ENCODE peak calls at places on chromosomes 11 and 22, in eight cellular contexts. One of them, this sample, is unnamed.

GRCh38 chr11:128492461-128492860 is 94.9 kb downstream of the ETS1 start:
- DNase-seq in K562: no peak
- DNase-seq in A549: no peak
- DNase-seq in Peyer's patch: no peak
- DNase-seq in GM12891: no peak
- DNase-seq in adrenal gland: no peak
- DNase-seq in IMR-90: peak
- DNase-seq in ovary: no peak
- DNase-seq in this sample: no peak

GRCh38 chr22:30806391-30806861 is 111.8 kb downstream of the OSBP2 start:
- DNase-seq in K562: no peak
- DNase-seq in A549: peak
- DNase-seq in Peyer's patch: no peak
- DNase-seq in GM12891: no peak
- DNase-seq in adrenal gland: no peak
- DNase-seq in IMR-90: peak
- DNase-seq in ovary: no peak
- DNase-seq in this sample: no peak

GRCh38 chr11:100914415-100914814 is 215.2 kb downstream of the PGR start:
- DNase-seq in K562: no peak
- DNase-seq in A549: no peak
- DNase-seq in Peyer's patch: no peak
- DNase-seq in GM12891: no peak
- DNase-seq in adrenal gland: no peak
- DNase-seq in IMR-90: no peak
- DNase-seq in ovary: no peak
- DNase-seq in this sample: no peak

GRCh38 chr11:122215244-122215992 is 99.4 kb upstream of the BLID start:
- DNase-seq in K562: peak
- DNase-seq in A549: peak
- DNase-seq in Peyer's patch: peak
- DNase-seq in GM12891: peak
- DNase-seq in adrenal gland: peak
- DNase-seq in IMR-90: peak
- DNase-seq in ovary: peak
- DNase-seq in this sample: peak

GRCh38 chr11:61532136-61533038 is 23.8 kb downstream of the LRRC10B start:
- DNase-seq in K562: peak
- DNase-seq in A549: peak
- DNase-seq in Peyer's patch: no peak
- DNase-seq in GM12891: peak
- DNase-seq in adrenal gland: no peak
- DNase-seq in IMR-90: no peak
- DNase-seq in ovary: no peak
- DNase-seq in this sample: peak

GRCh38 chr11:87007938-87008337 is 29.8 kb upstream of the TMEM135 start:
- DNase-seq in K562: no peak
- DNase-seq in A549: no peak
- DNase-seq in Peyer's patch: no peak
- DNase-seq in GM12891: no peak
- DNase-seq in adrenal gland: no peak
- DNase-seq in IMR-90: peak
- DNase-seq in ovary: no peak
- DNase-seq in this sample: no peak

GRCh38 chr11:58805065-58805464 is 39.4 kb downstream of the GLYATL2 start:
- DNase-seq in K562: no peak
- DNase-seq in A549: no peak
- DNase-seq in Peyer's patch: no peak
- DNase-seq in GM12891: no peak
- DNase-seq in adrenal gland: no peak
- DNase-seq in IMR-90: peak
- DNase-seq in ovary: no peak
- DNase-seq in this sample: no peak

GRCh38 chr11:8811571-8811970 is 99.4 kb upstream of the AKIP1 start:
- DNase-seq in K562: no peak
- DNase-seq in A549: no peak
- DNase-seq in Peyer's patch: no peak
- DNase-seq in GM12891: no peak
- DNase-seq in adrenal gland: no peak
- DNase-seq in IMR-90: peak
- DNase-seq in ovary: no peak
- DNase-seq in this sample: no peak

GRCh38 chr22:47325249-47325648 is 562.8 kb downstream of the TBC1D22A start:
- DNase-seq in K562: no peak
- DNase-seq in A549: no peak
- DNase-seq in Peyer's patch: no peak
- DNase-seq in GM12891: no peak
- DNase-seq in adrenal gland: no peak
- DNase-seq in IMR-90: no peak
- DNase-seq in ovary: no peak
- DNase-seq in this sample: no peak

GRCh38 chr22:49629024-49629570 is 198.6 kb downstream of the BRD1 start:
- DNase-seq in K562: no peak
- DNase-seq in A549: no peak
- DNase-seq in Peyer's patch: no peak
- DNase-seq in GM12891: no peak
- DNase-seq in adrenal gland: no peak
- DNase-seq in IMR-90: no peak
- DNase-seq in ovary: no peak
- DNase-seq in this sample: peak

GRCh38 chr22:24521791-24522245 is 26.7 kb downstream of the UPB1 start:
- DNase-seq in K562: no peak
- DNase-seq in A549: peak
- DNase-seq in Peyer's patch: peak
- DNase-seq in GM12891: no peak
- DNase-seq in adrenal gland: no peak
- DNase-seq in IMR-90: peak
- DNase-seq in ovary: no peak
- DNase-seq in this sample: no peak

GRCh38 chr22:21679383-21679782 is 13.6 kb downstream of the PPIL2 start:
- DNase-seq in K562: no peak
- DNase-seq in A549: no peak
- DNase-seq in Peyer's patch: no peak
- DNase-seq in GM12891: no peak
- DNase-seq in adrenal gland: no peak
- DNase-seq in IMR-90: no peak
- DNase-seq in ovary: no peak
- DNase-seq in this sample: no peak

GRCh38 chr22:21680830-21681565 is 15.2 kb downstream of the PPIL2 start:
- DNase-seq in K562: peak
- DNase-seq in A549: no peak
- DNase-seq in Peyer's patch: no peak
- DNase-seq in GM12891: no peak
- DNase-seq in adrenal gland: no peak
- DNase-seq in IMR-90: no peak
- DNase-seq in ovary: no peak
- DNase-seq in this sample: no peak

GRCh38 chr22:21674611-21675010 is 8.8 kb downstream of the PPIL2 start:
- DNase-seq in K562: no peak
- DNase-seq in A549: no peak
- DNase-seq in Peyer's patch: no peak
- DNase-seq in GM12891: no peak
- DNase-seq in adrenal gland: no peak
- DNase-seq in IMR-90: no peak
- DNase-seq in ovary: no peak
- DNase-seq in this sample: no peak

GRCh38 chr22:21681566-21682370 is 16.0 kb downstream of the PPIL2 start:
- DNase-seq in K562: peak
- DNase-seq in A549: no peak
- DNase-seq in Peyer's patch: no peak
- DNase-seq in GM12891: no peak
- DNase-seq in adrenal gland: no peak
- DNase-seq in IMR-90: no peak
- DNase-seq in ovary: no peak
- DNase-seq in this sample: no peak

DNA sequence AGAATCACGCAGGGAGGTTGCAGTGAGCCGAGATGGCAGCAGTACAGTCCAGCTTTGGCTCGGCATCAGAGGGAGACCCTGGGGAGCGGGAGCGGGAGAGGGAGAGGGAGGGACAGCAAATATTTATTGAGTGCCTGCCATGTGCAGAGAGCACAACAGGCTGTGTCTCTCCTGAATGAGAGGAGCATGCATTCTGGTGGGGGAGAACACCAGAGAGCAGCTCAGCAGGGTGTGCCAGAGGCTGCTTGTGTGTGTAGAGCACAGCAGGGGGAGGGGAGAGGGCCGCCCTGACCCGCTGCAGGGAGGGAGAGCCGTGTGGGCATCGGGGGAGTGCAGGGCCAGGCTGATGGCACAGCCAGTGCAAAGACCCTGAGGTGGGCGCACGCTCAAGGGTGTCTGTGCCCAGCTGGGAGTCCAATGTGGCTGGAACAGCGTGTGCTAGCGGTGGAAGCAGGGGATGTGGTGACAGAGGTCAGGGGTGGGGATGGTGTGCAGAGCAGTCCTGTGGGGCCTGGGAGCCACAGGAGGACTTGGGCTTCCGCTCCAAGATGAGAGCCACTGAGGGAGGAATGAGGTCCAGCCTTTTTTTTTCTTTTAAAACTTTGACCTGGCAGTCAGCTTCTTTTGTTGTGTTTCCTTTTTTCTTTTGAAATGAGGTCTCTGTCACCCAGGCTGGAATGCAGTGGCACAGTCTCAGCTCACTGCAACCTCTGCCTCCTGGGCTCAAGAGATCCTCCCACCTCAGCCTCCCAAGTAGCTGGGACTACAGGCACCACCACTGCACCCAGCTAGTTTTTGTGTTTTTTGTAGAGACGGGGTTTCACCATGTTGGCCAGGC is 12.0 kb downstream of the PPIL2 start:
- DNase-seq in K562: no peak
- DNase-seq in A549: no peak
- DNase-seq in Peyer's patch: no peak
- DNase-seq in GM12891: no peak
- DNase-seq in adrenal gland: no peak
- DNase-seq in IMR-90: no peak
- DNase-seq in ovary: no peak
- DNase-seq in this sample: peak
- TF ChIP-seq POLR2A in K562: peak
- TF ChIP-seq POLR2A in A549: no peak
- TF ChIP-seq POLR2A in Peyer's patch: no peak
- TF ChIP-seq POLR2A in GM12891: no peak
- TF ChIP-seq POLR2A in adrenal gland: no peak
- TF ChIP-seq POLR2A in IMR-90: no peak
- TF ChIP-seq POLR2A in ovary: no peak
- TF ChIP-seq POLR2A in this sample: no peak

DNA sequence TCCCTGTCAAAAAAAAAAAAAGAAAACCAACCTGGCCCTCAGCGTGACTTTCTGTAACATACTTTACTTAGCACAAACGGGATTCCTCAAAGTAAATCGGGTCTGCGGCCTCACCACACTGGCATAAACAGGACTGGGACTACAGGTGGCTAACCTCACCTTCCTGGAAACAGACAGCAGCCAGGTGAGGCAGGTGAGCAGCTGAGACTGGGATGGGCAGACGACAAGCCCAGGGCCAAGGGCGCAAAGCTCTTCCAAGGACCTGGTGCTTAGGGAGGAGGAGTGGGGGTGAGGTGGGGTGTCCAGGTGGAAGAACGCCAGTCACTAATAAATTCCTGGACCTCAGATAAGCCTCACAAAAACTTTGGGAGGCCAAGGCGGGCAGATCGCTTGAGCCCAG is 15.0 kb downstream of the CPT1A start:
- DNase-seq in K562: no peak
- DNase-seq in A549: no peak
- DNase-seq in Peyer's patch: no peak
- DNase-seq in GM12891: no peak
- DNase-seq in adrenal gland: no peak
- DNase-seq in IMR-90: no peak
- DNase-seq in ovary: no peak
- DNase-seq in this sample: no peak
- TF ChIP-seq POLR2A in K562: no peak
- TF ChIP-seq POLR2A in A549: no peak
- TF ChIP-seq POLR2A in Peyer's patch: no peak
- TF ChIP-seq POLR2A in GM12891: no peak
- TF ChIP-seq POLR2A in adrenal gland: no peak
- TF ChIP-seq POLR2A in IMR-90: no peak
- TF ChIP-seq POLR2A in ovary: no peak
- TF ChIP-seq POLR2A in this sample: no peak

DNA sequence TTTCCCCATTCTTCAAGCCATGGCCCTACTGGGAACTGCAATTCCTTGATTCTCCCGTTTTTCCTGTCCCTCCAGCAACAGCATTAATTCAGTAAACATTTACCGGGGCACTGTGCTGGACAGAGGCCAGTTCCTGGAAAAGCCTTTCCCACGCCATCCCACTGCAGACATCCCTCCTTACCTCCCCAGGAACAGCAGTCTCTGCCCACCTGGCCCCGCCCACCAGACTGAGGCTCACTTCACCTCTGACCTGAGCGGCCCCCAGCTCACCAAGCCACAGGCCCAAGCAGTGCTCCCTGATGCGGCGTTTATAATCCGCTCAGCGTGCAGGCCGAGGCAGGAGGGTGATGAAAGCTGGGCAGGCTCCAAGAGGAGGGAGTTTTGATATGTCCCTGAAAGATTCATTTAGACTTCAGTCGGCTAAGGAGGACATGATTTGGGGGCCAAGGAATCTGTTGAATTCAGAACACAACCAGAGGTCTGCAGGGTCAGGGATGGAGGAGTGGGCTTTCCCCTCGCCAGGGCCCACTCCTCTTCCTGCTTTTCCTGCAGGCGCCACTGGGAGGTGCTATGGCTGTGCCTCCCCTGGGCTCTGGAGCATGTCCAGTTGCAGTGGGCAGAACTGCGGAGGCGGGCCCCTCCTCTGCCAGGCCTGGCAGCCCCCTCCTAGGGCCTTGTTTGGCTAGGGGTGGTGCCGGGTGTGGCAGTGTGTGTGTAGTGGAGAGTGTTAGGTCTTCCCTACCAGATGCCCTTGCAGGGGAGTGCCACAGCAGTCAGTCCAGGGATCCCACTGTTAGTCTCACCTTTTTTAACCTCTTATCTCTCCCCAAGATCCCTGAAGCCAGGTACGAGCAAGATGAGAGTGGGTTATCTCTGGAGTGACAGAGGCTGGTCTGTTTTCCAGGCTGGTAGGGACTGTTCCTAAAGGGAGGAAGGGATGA is 1.4 kb upstream of the TAGLN start:
- DNase-seq in K562: peak
- DNase-seq in A549: peak
- DNase-seq in Peyer's patch: peak
- DNase-seq in GM12891: no peak
- DNase-seq in adrenal gland: no peak
- DNase-seq in IMR-90: peak
- DNase-seq in ovary: no peak
- DNase-seq in this sample: no peak
- TF ChIP-seq POLR2A in K562: no peak
- TF ChIP-seq POLR2A in A549: no peak
- TF ChIP-seq POLR2A in Peyer's patch: no peak
- TF ChIP-seq POLR2A in GM12891: no peak
- TF ChIP-seq POLR2A in adrenal gland: no peak
- TF ChIP-seq POLR2A in IMR-90: no peak
- TF ChIP-seq POLR2A in ovary: no peak
- TF ChIP-seq POLR2A in this sample: no peak

DNA sequence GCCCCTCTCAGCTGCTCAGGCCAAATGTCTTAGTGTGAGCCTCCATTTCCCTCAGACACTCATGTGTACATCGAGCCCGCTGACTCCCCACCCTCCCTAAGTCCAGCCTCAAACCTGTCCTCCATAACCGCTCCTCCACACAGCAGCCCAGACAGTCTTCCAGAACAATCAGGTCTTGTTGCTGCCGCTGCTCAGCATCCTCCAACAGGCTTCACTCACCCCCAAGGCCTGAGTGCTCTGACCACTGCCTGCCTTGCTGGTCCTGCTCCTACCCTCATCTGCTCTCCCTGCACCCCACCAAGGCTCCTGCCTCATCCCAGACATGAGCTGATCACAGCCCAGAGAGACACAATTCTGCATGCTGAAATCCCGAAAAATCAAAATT is 17.1 kb downstream of the PSMD13 start:
- DNase-seq in K562: no peak
- DNase-seq in A549: no peak
- DNase-seq in Peyer's patch: no peak
- DNase-seq in GM12891: no peak
- DNase-seq in adrenal gland: no peak
- DNase-seq in IMR-90: no peak
- DNase-seq in ovary: no peak
- DNase-seq in this sample: no peak
- TF ChIP-seq POLR2A in K562: no peak
- TF ChIP-seq POLR2A in A549: no peak
- TF ChIP-seq POLR2A in Peyer's patch: no peak
- TF ChIP-seq POLR2A in GM12891: no peak
- TF ChIP-seq POLR2A in adrenal gland: no peak
- TF ChIP-seq POLR2A in IMR-90: no peak
- TF ChIP-seq POLR2A in ovary: no peak
- TF ChIP-seq POLR2A in this sample: no peak